ENCODE peak calls at places on chromosome 1, in ten cellular contexts. K is NCI-H2029; J is PC-3; O is SJSA1; U is right atrium auricular region; M is stimulated activated effector memory CD8-positive, alpha-beta T cell treated with anti-CD3 and anti-CD28 coated beads, Interleukin-12 subunit alpha, Interleukin-12 subunit beta, amount 100 ng/mL, for 72 hours; Y is G401; C is nucleus accumbens; A is stimulated activated CD4-positive, alpha-beta T cell treated with anti-CD3 and anti-CD28 coated beads, Interleukin-4, amount 100 ng/mL, for 48 hours; Z is colonic mucosa. H is an unnamed sample.

GRCh38 chr1:95685091-95685490 is 451.1 kb downstream of the RWDD3 start:
- DNase-seq in K (peak), J (no peak), O (no peak), U (no peak), M (no peak), Y (no peak), C (no peak), A (no peak), Z (no peak), H (no peak)

GRCh38 chr1:204255225-204255624 is 41.4 kb upstream of the GOLT1A start:
- DNase-seq in K (no peak), J (no peak), O (no peak), U (no peak), M (no peak), Y (no peak), C (no peak), A (no peak), Z (no peak), H (no peak)

GRCh38 chr1:199083680-199084079 is 444.8 kb downstream of the PTPRC start:
- DNase-seq in K (no peak), J (no peak), O (no peak), U (no peak), M (no peak), Y (no peak), C (no peak), A (no peak), Z (no peak), H (no peak)

GRCh38 chr1:1304331-1305299 is 3.1 kb downstream of the ACAP3 start:
- DNase-seq in K (peak), J (no peak), O (peak), U (peak), M (no peak), Y (peak), C (peak), A (no peak), Z (peak), H (no peak)

GRCh38 chr1:93155335-93155734 is 24.9 kb downstream of the TMED5 start:
- DNase-seq in K (no peak), J (peak), O (no peak), U (no peak), M (no peak), Y (no peak), C (no peak), A (no peak), Z (no peak), H (no peak)

GRCh38 chr1:32181065-32181464 is 1.6 kb downstream of the TXLNA start:
- DNase-seq in K (no peak), J (no peak), O (no peak), U (no peak), M (no peak), Y (no peak), C (no peak), A (no peak), Z (no peak), H (no peak)

GRCh38 chr1:156936721-156937220 is 16.3 kb downstream of the LRRC71 start:
- DNase-seq in K (no peak), J (no peak), O (no peak), U (no peak), M (no peak), Y (peak), C (no peak), A (no peak), Z (no peak), H (no peak)

GRCh38 chr1:41666991-41667631 is 182.6 kb upstream of the EDN2 start:
- DNase-seq in K (peak), J (peak), O (no peak), U (no peak), M (peak), Y (peak), C (no peak), A (peak), Z (no peak), H (peak)

GRCh38 chr1:87182611-87183010 is 146.1 kb upstream of the LMO4 start:
- DNase-seq in K (no peak), J (peak), O (no peak), U (no peak), M (no peak), Y (no peak), C (no peak), A (no peak), Z (no peak), H (no peak)

GRCh38 chr1:214400136-214400535 is 119.2 kb downstream of the SMYD2 start:
- DNase-seq in K (no peak), J (no peak), O (no peak), U (no peak), M (no peak), Y (no peak), C (no peak), A (no peak), Z (no peak), H (no peak)

GRCh38 chr1:51192213-51192843 is 43.7 kb upstream of the RNF11 start:
- DNase-seq in K (peak), J (peak), O (peak), U (peak), M (peak), Y (peak), C (peak), A (peak), Z (peak), H (peak)

GRCh38 chr1:20726107-20726911 is 6.2 kb downstream of the SH2D5 start:
- DNase-seq in K (no peak), J (no peak), O (peak), U (no peak), M (no peak), Y (no peak), C (no peak), A (no peak), Z (no peak), H (no peak)

GRCh38 chr1:108830119-108831008 is 26.5 kb downstream of the AKNAD1 start:
- DNase-seq in K (no peak), J (peak), O (peak), U (peak), M (no peak), Y (peak), C (peak), A (no peak), Z (peak), H (no peak)

GRCh38 chr1:23558140-23558871 is 995 bp downstream of the ID3 start:
- DNase-seq in K (no peak), J (peak), O (peak), U (no peak), M (peak), Y (no peak), C (no peak), A (peak), Z (peak), H (peak)

GRCh38 chr1:2236695-2237677 is 8.9 kb downstream of the SKI start:
- DNase-seq in K (no peak), J (no peak), O (peak), U (no peak), M (no peak), Y (peak), C (no peak), A (no peak), Z (no peak), H (peak)

GRCh38 chr1:227915564-227916553 is 31.9 kb downstream of the WNT9A start:
- DNase-seq in K (no peak), J (no peak), O (no peak), U (no peak), M (no peak), Y (no peak), C (no peak), A (no peak), Z (no peak), H (no peak)